ENCODE peak calls at places on chromosomes 16 and 17, in eight cellular contexts. One of them, this sample, is unnamed. For H3K9me3, the result is how much of the 10 kb centered on the place peaks cover.

GRCh38 chr17:4483012-4483840 is 15.5 kb upstream of the SPNS2 start:
- DNase-seq in GM23248: no peak
- DNase-seq in HCT116: peak
- DNase-seq in IMR-90: no peak
- DNase-seq in adipocyte: no peak
- DNase-seq in neural progenitor cell: peak
- DNase-seq in colonic mucosa: peak
- DNase-seq in fibroblast of lung: peak
- DNase-seq in this sample: peak

GRCh38 chr16:73016488-73016830 is 31.5 kb downstream of the ZFHX3 start:
- DNase-seq in GM23248: no peak
- DNase-seq in HCT116: no peak
- DNase-seq in IMR-90: no peak
- DNase-seq in adipocyte: no peak
- DNase-seq in neural progenitor cell: no peak
- DNase-seq in colonic mucosa: no peak
- DNase-seq in fibroblast of lung: no peak
- DNase-seq in this sample: no peak

GRCh38 chr17:19372004-19372365 is 6.3 kb upstream of the MAPK7 start:
- DNase-seq in GM23248: no peak
- DNase-seq in HCT116: no peak
- DNase-seq in IMR-90: no peak
- DNase-seq in adipocyte: no peak
- DNase-seq in neural progenitor cell: no peak
- DNase-seq in colonic mucosa: no peak
- DNase-seq in fibroblast of lung: no peak
- DNase-seq in this sample: no peak

GRCh38 chr17:75684924-75685323 is 17.8 kb downstream of the SAP30BP start:
- DNase-seq in GM23248: peak
- DNase-seq in HCT116: no peak
- DNase-seq in IMR-90: no peak
- DNase-seq in adipocyte: peak
- DNase-seq in neural progenitor cell: no peak
- DNase-seq in colonic mucosa: peak
- DNase-seq in fibroblast of lung: peak
- DNase-seq in this sample: peak

GRCh38 chr17:77451894-77452852 is 311.4 kb downstream of the SEC14L1 start:
- DNase-seq in GM23248: peak
- DNase-seq in HCT116: no peak
- DNase-seq in IMR-90: peak
- DNase-seq in adipocyte: peak
- DNase-seq in neural progenitor cell: peak
- DNase-seq in colonic mucosa: peak
- DNase-seq in fibroblast of lung: peak
- DNase-seq in this sample: no peak

GRCh38 chr17:19410875-19411291 is at the start of gene RNF112:
- DNase-seq in GM23248: peak
- DNase-seq in HCT116: no peak
- DNase-seq in IMR-90: peak
- DNase-seq in adipocyte: peak
- DNase-seq in neural progenitor cell: peak
- DNase-seq in colonic mucosa: no peak
- DNase-seq in fibroblast of lung: peak
- DNase-seq in this sample: no peak

GRCh38 chr17:42424991-42425610 is 2.0 kb upstream of the CAVIN1 start:
- DNase-seq in GM23248: peak
- DNase-seq in HCT116: no peak
- DNase-seq in IMR-90: peak
- DNase-seq in adipocyte: peak
- DNase-seq in neural progenitor cell: no peak
- DNase-seq in colonic mucosa: no peak
- DNase-seq in fibroblast of lung: peak
- DNase-seq in this sample: no peak

GRCh38 chr17:56613131-56613530 is 19.6 kb downstream of the NOG start:
- DNase-seq in GM23248: no peak
- DNase-seq in HCT116: no peak
- DNase-seq in IMR-90: no peak
- DNase-seq in adipocyte: no peak
- DNase-seq in neural progenitor cell: no peak
- DNase-seq in colonic mucosa: no peak
- DNase-seq in fibroblast of lung: no peak
- DNase-seq in this sample: no peak

GRCh38 chr17:44502598-44503079 is 567 bp downstream of the GPATCH8 start:
- DNase-seq in GM23248: peak
- DNase-seq in HCT116: no peak
- DNase-seq in IMR-90: peak
- DNase-seq in adipocyte: peak
- DNase-seq in neural progenitor cell: peak
- DNase-seq in colonic mucosa: peak
- DNase-seq in fibroblast of lung: peak
- DNase-seq in this sample: peak

GRCh38 chr17:48622857-48623256 is 3.3 kb downstream of the HOXB9 start:
- DNase-seq in GM23248: no peak
- DNase-seq in HCT116: no peak
- DNase-seq in IMR-90: no peak
- DNase-seq in adipocyte: no peak
- DNase-seq in neural progenitor cell: no peak
- DNase-seq in colonic mucosa: no peak
- DNase-seq in fibroblast of lung: no peak
- DNase-seq in this sample: peak

GRCh38 chr17:13154403-13154802 is 136.6 kb upstream of the ELAC2 start:
- DNase-seq in GM23248: peak
- DNase-seq in HCT116: no peak
- DNase-seq in IMR-90: peak
- DNase-seq in adipocyte: no peak
- DNase-seq in neural progenitor cell: no peak
- DNase-seq in colonic mucosa: no peak
- DNase-seq in fibroblast of lung: peak
- DNase-seq in this sample: no peak

GRCh38 chr16:65519402-65519801 is 397.5 kb upstream of the CDH11 start:
- DNase-seq in GM23248: no peak
- DNase-seq in HCT116: no peak
- DNase-seq in IMR-90: no peak
- DNase-seq in adipocyte: no peak
- DNase-seq in neural progenitor cell: no peak
- DNase-seq in colonic mucosa: no peak
- DNase-seq in fibroblast of lung: no peak
- DNase-seq in this sample: no peak

GRCh38 chr16:75000481-75001081 is 1.8 kb downstream of the ZNRF1 start:
- DNase-seq in GM23248: peak
- DNase-seq in HCT116: no peak
- DNase-seq in IMR-90: peak
- DNase-seq in adipocyte: peak
- DNase-seq in neural progenitor cell: peak
- DNase-seq in colonic mucosa: peak
- DNase-seq in fibroblast of lung: peak
- DNase-seq in this sample: peak

GRCh38 chr17:10119203-10120112 is 78.9 kb downstream of the GAS7 start:
- DNase-seq in GM23248: peak
- DNase-seq in HCT116: peak
- DNase-seq in IMR-90: no peak
- DNase-seq in adipocyte: no peak
- DNase-seq in neural progenitor cell: no peak
- DNase-seq in colonic mucosa: peak
- DNase-seq in fibroblast of lung: no peak
- DNase-seq in this sample: peak

GRCh38 chr16:20181386-20181785 is 107.7 kb upstream of the GPR139 start:
- DNase-seq in GM23248: no peak
- DNase-seq in HCT116: no peak
- DNase-seq in IMR-90: no peak
- DNase-seq in adipocyte: no peak
- DNase-seq in neural progenitor cell: no peak
- DNase-seq in colonic mucosa: no peak
- DNase-seq in fibroblast of lung: no peak
- DNase-seq in this sample: no peak

GRCh38 chr16:30934827-30935557 is 11.6 kb downstream of the FBXL19 start:
- DNase-seq in GM23248: peak
- DNase-seq in HCT116: no peak
- DNase-seq in IMR-90: peak
- DNase-seq in adipocyte: peak
- DNase-seq in neural progenitor cell: peak
- DNase-seq in colonic mucosa: peak
- DNase-seq in fibroblast of lung: peak
- DNase-seq in this sample: no peak

GRCh38 chr17:70168044-70168978 is 1.0 kb upstream of the KCNJ2 start:
- DNase-seq in GM23248: peak
- DNase-seq in HCT116: no peak
- DNase-seq in IMR-90: peak
- DNase-seq in adipocyte: peak
- DNase-seq in neural progenitor cell: peak
- DNase-seq in colonic mucosa: peak
- DNase-seq in fibroblast of lung: peak
- DNase-seq in this sample: peak

GRCh38 chr16:66483689-66484452 is 56.8 kb downstream of the BEAN1 start:
- DNase-seq in GM23248: peak
- DNase-seq in HCT116: peak
- DNase-seq in IMR-90: peak
- DNase-seq in adipocyte: peak
- DNase-seq in neural progenitor cell: peak
- DNase-seq in colonic mucosa: peak
- DNase-seq in fibroblast of lung: peak
- DNase-seq in this sample: peak

GRCh38 chr17:78131172-78132085 is 858 bp downstream of the TMC8 start:
- DNase-seq in GM23248: peak
- DNase-seq in HCT116: no peak
- DNase-seq in IMR-90: no peak
- DNase-seq in adipocyte: no peak
- DNase-seq in neural progenitor cell: peak
- DNase-seq in colonic mucosa: no peak
- DNase-seq in fibroblast of lung: no peak
- DNase-seq in this sample: peak

GRCh38 chr16:22117666-22118065 is 25.3 kb downstream of the VWA3A start:
- DNase-seq in GM23248: no peak
- DNase-seq in HCT116: no peak
- DNase-seq in IMR-90: no peak
- DNase-seq in adipocyte: no peak
- DNase-seq in neural progenitor cell: no peak
- DNase-seq in colonic mucosa: no peak
- DNase-seq in fibroblast of lung: peak
- DNase-seq in this sample: no peak

GRCh38 chr16:71767060-71767900 is 41.4 kb downstream of the AP1G1 start:
- DNase-seq in GM23248: peak
- DNase-seq in HCT116: no peak
- DNase-seq in IMR-90: no peak
- DNase-seq in adipocyte: no peak
- DNase-seq in neural progenitor cell: no peak
- DNase-seq in colonic mucosa: no peak
- DNase-seq in fibroblast of lung: peak
- DNase-seq in this sample: no peak

GRCh38 chr17:76384222-76384986 is at the start of gene SPHK1:
- DNase-seq in GM23248: peak
- DNase-seq in HCT116: peak
- DNase-seq in IMR-90: peak
- DNase-seq in adipocyte: peak
- DNase-seq in neural progenitor cell: peak
- DNase-seq in colonic mucosa: peak
- DNase-seq in fibroblast of lung: peak
- DNase-seq in this sample: peak

DNA sequence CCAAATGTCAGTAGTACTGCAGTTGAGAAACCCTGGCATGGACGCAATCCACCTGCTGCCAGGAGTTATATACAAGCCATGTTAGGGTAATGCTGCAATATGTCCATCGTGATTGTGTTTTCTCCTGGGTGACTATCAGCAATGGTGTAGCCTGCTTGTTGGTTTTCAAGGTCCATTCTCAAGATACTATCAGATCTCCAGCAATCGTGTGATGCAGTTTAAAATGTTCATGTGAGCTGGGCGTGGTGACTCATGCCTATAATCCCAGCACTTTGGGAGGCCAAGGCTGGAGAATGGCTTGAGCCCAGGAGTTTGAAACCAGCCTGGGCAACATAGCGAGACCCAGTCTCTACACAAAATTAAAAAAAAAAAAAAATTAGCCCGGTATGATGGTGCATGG is 24.0 kb downstream of the ABCC1 start:
- DNase-seq in GM23248: peak
- DNase-seq in HCT116: no peak
- DNase-seq in IMR-90: peak
- DNase-seq in adipocyte: peak
- DNase-seq in neural progenitor cell: no peak
- DNase-seq in colonic mucosa: no peak
- DNase-seq in fibroblast of lung: no peak
- DNase-seq in this sample: no peak
- H3K9me3 ChIP-seq in GM23248: under half
- H3K9me3 ChIP-seq in HCT116: under half
- H3K9me3 ChIP-seq in IMR-90: under half
- H3K9me3 ChIP-seq in adipocyte: under half
- H3K9me3 ChIP-seq in neural progenitor cell: under half
- H3K9me3 ChIP-seq in colonic mucosa: under half
- H3K9me3 ChIP-seq in fibroblast of lung: under half
- H3K9me3 ChIP-seq in this sample: under half

DNA sequence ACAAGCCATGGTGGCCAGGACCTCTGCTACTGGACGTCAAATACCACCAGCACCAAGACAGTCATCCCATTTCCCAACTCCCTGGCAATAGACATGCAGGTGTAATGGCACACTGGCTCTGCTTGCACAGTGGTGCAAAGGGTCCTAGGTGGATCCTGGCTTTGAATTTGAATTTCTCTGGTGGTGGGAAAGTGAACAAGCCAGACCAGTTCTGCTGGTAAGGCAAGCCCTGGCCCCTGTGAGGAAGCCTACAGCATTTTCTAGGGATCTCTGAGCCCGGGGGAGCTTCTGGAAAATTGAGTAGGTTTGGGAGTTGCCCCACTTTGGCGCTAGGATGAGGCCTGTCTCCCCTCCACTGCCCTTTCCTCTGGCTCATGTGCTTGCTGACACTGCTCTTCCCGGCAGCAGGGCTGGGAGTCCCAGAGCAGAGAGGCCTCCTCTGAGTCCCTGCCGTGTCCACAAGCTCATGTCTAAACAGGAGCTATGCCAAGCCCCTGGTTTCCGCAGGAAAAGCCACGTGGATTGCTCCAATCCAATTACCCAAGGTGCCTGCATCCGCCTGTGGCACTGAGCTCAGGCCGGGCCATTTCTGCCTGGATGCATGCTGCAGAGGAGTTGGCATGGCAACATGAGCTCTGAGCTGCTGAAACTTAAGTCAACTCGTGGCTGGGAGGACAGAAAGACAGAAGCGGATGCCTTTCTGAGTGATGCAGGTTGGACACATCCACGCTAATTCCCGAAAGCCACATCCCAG is 67.0 kb downstream of the PRMT7 start:
- DNase-seq in GM23248: no peak
- DNase-seq in HCT116: no peak
- DNase-seq in IMR-90: no peak
- DNase-seq in adipocyte: no peak
- DNase-seq in neural progenitor cell: peak
- DNase-seq in colonic mucosa: no peak
- DNase-seq in fibroblast of lung: peak
- DNase-seq in this sample: no peak
- H3K9ac ChIP-seq in GM23248: no peak
- H3K9ac ChIP-seq in HCT116: no peak
- H3K9ac ChIP-seq in IMR-90: no peak
- H3K9ac ChIP-seq in adipocyte: no peak
- H3K9ac ChIP-seq in neural progenitor cell: no peak
- H3K9ac ChIP-seq in colonic mucosa: no peak
- H3K9ac ChIP-seq in fibroblast of lung: no peak
- H3K9ac ChIP-seq in this sample: no peak

GRCh38 chr17:73924488-73925186 is 278.8 kb upstream of the RPL38 start:
- DNase-seq in GM23248: no peak
- DNase-seq in HCT116: no peak
- DNase-seq in IMR-90: no peak
- DNase-seq in adipocyte: no peak
- DNase-seq in neural progenitor cell: peak
- DNase-seq in colonic mucosa: no peak
- DNase-seq in fibroblast of lung: no peak
- DNase-seq in this sample: no peak
- H3K9me3 ChIP-seq in GM23248: under half
- H3K9me3 ChIP-seq in HCT116: under half
- H3K9me3 ChIP-seq in IMR-90: under half
- H3K9me3 ChIP-seq in adipocyte: under half
- H3K9me3 ChIP-seq in neural progenitor cell: under half
- H3K9me3 ChIP-seq in colonic mucosa: under half
- H3K9me3 ChIP-seq in fibroblast of lung: under half
- H3K9me3 ChIP-seq in this sample: under half

GRCh38 chr16:3767333-3767977 is 50.1 kb upstream of the TRAP1 start:
- DNase-seq in GM23248: no peak
- DNase-seq in HCT116: no peak
- DNase-seq in IMR-90: no peak
- DNase-seq in adipocyte: no peak
- DNase-seq in neural progenitor cell: no peak
- DNase-seq in colonic mucosa: no peak
- DNase-seq in fibroblast of lung: no peak
- DNase-seq in this sample: no peak
- H3K9ac ChIP-seq in GM23248: no peak
- H3K9ac ChIP-seq in HCT116: no peak
- H3K9ac ChIP-seq in IMR-90: no peak
- H3K9ac ChIP-seq in adipocyte: no peak
- H3K9ac ChIP-seq in neural progenitor cell: no peak
- H3K9ac ChIP-seq in colonic mucosa: no peak
- H3K9ac ChIP-seq in fibroblast of lung: no peak
- H3K9ac ChIP-seq in this sample: no peak

This sample was measured in kidney.